ENCODE peak calls at places on chromosomes 13 and 19, in four cellular contexts. U is stimulated activated CD8-positive, alpha-beta memory T cell treated with anti-CD3 and anti-CD28 coated beads, Interleukin-15, amount 100 ng/mL, for 48 hours; B is NCI-H1105 treated with DMSO at 0.1 percent for 48 hours; H is HuH-7.5. Z is an unnamed sample.

GRCh38 chr19:33298146-33298911 is 4.0 kb downstream of the CEBPA start:
- DNase-seq in U (no peak), B (no peak), H (peak; percentile 35), Z (no peak)

GRCh38 chr19:16293133-16294085 is 31.2 kb upstream of the KLF2 start:
- DNase-seq in U (no peak), B (peak; percentile 52), H (peak; percentile 56), Z (peak; percentile 95)

GRCh38 chr19:4519521-4520277 is 1.4 kb upstream of the PLIN4 start:
- DNase-seq in U (no peak), B (no peak), H (no peak), Z (no peak)

GRCh38 chr19:1455002-1455335 is 5.0 kb downstream of the APC2 start:
- DNase-seq in U (no peak), B (no peak), H (no peak), Z (no peak)

GRCh38 chr19:1364070-1364719 is 19.5 kb upstream of the NDUFS7 start:
- DNase-seq in U (no peak), B (no peak), H (no peak), Z (no peak)

GRCh38 chr19:13430790-13431582 is 75.3 kb downstream of the CACNA1A start:
- DNase-seq in U (peak; percentile 23), B (no peak), H (no peak), Z (peak; percentile 65)

GRCh38 chr19:748274-748598 is 2.7 kb upstream of the MISP start:
- DNase-seq in U (no peak), B (no peak), H (no peak), Z (no peak)

GRCh38 chr13:33937373-33938087 is 119.6 kb downstream of the RFC3 start:
- DNase-seq in U (no peak), B (no peak), H (no peak), Z (no peak)

GRCh38 chr13:40776232-40776631 is 5.2 kb upstream of the MRPS31 start:
- DNase-seq in U (no peak), B (no peak), H (no peak), Z (no peak)

GRCh38 chr19:778910-779653 is 18.2 kb upstream of the PTBP1 start:
- DNase-seq in U (no peak), B (no peak), H (peak; percentile 80), Z (peak; percentile 98)

Z was measured in EH.